ENCODE peak calls at places on chromosomes 6 and 20, in nine cellular contexts. M, X, L, K, Q, B, W, T and S are unnamed samples.

GRCh38 chr6:140572129-140572528 is 1197.7 kb upstream of the CITED2 start:
- DNase-seq in M (no peak), X (no peak), L (peak; percentile 94), K (peak; percentile 92), Q (no peak), B (no peak), W (no peak), T (no peak), S (no peak)

GRCh38 chr6:110629153-110629552 is 152.7 kb upstream of the SLC22A16 start:
- DNase-seq in M (no peak), X (peak; percentile 95), L (no peak), K (no peak), Q (no peak), B (no peak), W (no peak), T (no peak), S (no peak)

GRCh38 chr6:128070406-128070805 is 169.5 kb upstream of the THEMIS start:
- DNase-seq in M (no peak), X (no peak), L (no peak), K (peak; percentile 31), Q (no peak), B (no peak), W (no peak), T (no peak), S (no peak)

GRCh38 chr6:1137849-1138248 is 174.0 kb upstream of the FOXQ1 start:
- DNase-seq in M (no peak), X (no peak), L (no peak), K (no peak), Q (no peak), B (no peak), W (no peak), T (no peak), S (no peak)

GRCh38 chr6:66896415-66896814 is 1189.4 kb upstream of the EYS start:
- DNase-seq in M (no peak), X (no peak), L (no peak), K (no peak), Q (no peak), B (no peak), W (no peak), T (no peak), S (no peak)

GRCh38 chr20:63941282-63942060 is 14.7 kb downstream of the UCKL1 start:
- DNase-seq in M (peak; percentile 47), X (no peak), L (peak; percentile 23), K (no peak), Q (no peak), B (peak; percentile 69), W (peak; percentile 67), T (peak; percentile 38), S (no peak)

GRCh38 chr20:21315138-21315537 is 12.0 kb downstream of the XRN2 start:
- DNase-seq in M (no peak), X (no peak), L (peak; percentile 90), K (peak; percentile 84), Q (no peak), B (no peak), W (no peak), T (no peak), S (no peak)

GRCh38 chr6:71537717-71538116 is 249.1 kb downstream of the OGFRL1 start:
- DNase-seq in M (no peak), X (no peak), L (peak; percentile 54), K (peak; percentile 20), Q (no peak), B (no peak), W (no peak), T (no peak), S (no peak)

GRCh38 chr6:147508073-147508870 is at the start of gene SAMD5:
- DNase-seq in M (no peak), X (peak; percentile 56), L (peak; percentile 43), K (peak; percentile 71), Q (peak; percentile 46), B (no peak), W (no peak), T (no peak), S (no peak)

GRCh38 chr6:4743026-4743425 is 33.2 kb upstream of the CDYL start:
- DNase-seq in M (no peak), X (no peak), L (no peak), K (no peak), Q (no peak), B (no peak), W (no peak), T (no peak), S (no peak)

GRCh38 chr6:19714415-19715165 is 122.6 kb upstream of the ID4 start:
- DNase-seq in M (no peak), X (no peak), L (no peak), K (no peak), Q (no peak), B (no peak), W (no peak), T (no peak), S (no peak)

GRCh38 chr6:43972915-43973304 is 154.3 kb downstream of the MRPL14 start:
- DNase-seq in M (no peak), X (no peak), L (peak; percentile 90), K (peak; percentile 92), Q (peak; percentile 80), B (no peak), W (no peak), T (peak; percentile 2), S (peak; percentile 47)

GRCh38 chr20:16415079-16415478 is 158.2 kb downstream of the KIF16B start:
- DNase-seq in M (no peak), X (no peak), L (peak; percentile 66), K (peak; percentile 2), Q (no peak), B (no peak), W (no peak), T (no peak), S (no peak)

GRCh38 chr6:154017786-154018185 is 21.3 kb upstream of the OPRM1 start:
- DNase-seq in M (no peak), X (no peak), L (no peak), K (no peak), Q (no peak), B (no peak), W (no peak), T (no peak), S (no peak)

GRCh38 chr6:168157272-168158007 is 78.4 kb upstream of the FRMD1 start:
- DNase-seq in M (no peak), X (no peak), L (peak; percentile 76), K (peak; percentile 74), Q (no peak), B (no peak), W (no peak), T (no peak), S (no peak)

GRCh38 chr20:35312348-35312747 is 20.1 kb upstream of the FAM83C start:
- DNase-seq in M (no peak), X (no peak), L (peak; percentile 87), K (peak; percentile 96), Q (no peak), B (no peak), W (no peak), T (no peak), S (no peak)

GRCh38 chr6:169529931-169530761 is 171.7 kb downstream of the WDR27 start:
- DNase-seq in M (no peak), X (no peak), L (peak; percentile 92), K (peak; percentile 82), Q (no peak), B (no peak), W (no peak), T (no peak), S (no peak)

GRCh38 chr20:44734938-44735337 is 10.7 kb upstream of the KCNK15 start:
- DNase-seq in M (no peak), X (no peak), L (peak; percentile 50), K (peak; percentile 82), Q (no peak), B (no peak), W (no peak), T (no peak), S (no peak)

GRCh38 chr20:49851234-49851755 is 38.7 kb downstream of the SLC9A8 start:
- DNase-seq in M (no peak), X (no peak), L (no peak), K (no peak), Q (peak; percentile 43), B (no peak), W (no peak), T (no peak), S (peak; percentile 28)

GRCh38 chr6:116328528-116328903 is 42.2 kb upstream of the DSE start:
- DNase-seq in M (no peak), X (no peak), L (peak; percentile 16), K (no peak), Q (no peak), B (no peak), W (no peak), T (no peak), S (no peak)

GRCh38 chr6:12572884-12573824 is 143.4 kb upstream of the PHACTR1 start:
- DNase-seq in M (no peak), X (no peak), L (peak; percentile 44), K (peak; percentile 97), Q (peak; percentile 37), B (no peak), W (no peak), T (no peak), S (no peak)

GRCh38 chr6:163955131-163955530 is 540.6 kb downstream of the QKI start:
- DNase-seq in M (no peak), X (no peak), L (peak; percentile 43), K (peak; percentile 98), Q (no peak), B (no peak), W (no peak), T (no peak), S (no peak)

GRCh38 chr6:110066091-110066490 is 88.0 kb downstream of the GPR6 start:
- DNase-seq in M (no peak), X (no peak), L (no peak), K (no peak), Q (no peak), B (no peak), W (no peak), T (no peak), S (no peak)